ENCODE peak calls at places on chromosome 19, in six cellular contexts. F is adrenal gland, B is DND-41, U is GM23248, V is fibroblast of mammary gland, S is psoas muscle. A is an unnamed sample.

GRCh38 chr19:32652893-32653625 is 21.9 kb downstream of the ANKRD27 start:
- DNase-seq in F (peak; percentile 85), B (no peak), U (no peak), V (peak; percentile 61), S (peak; percentile 50), A (no peak)

GRCh38 chr19:41570639-41571112 is 5.3 kb upstream of the CEACAM21 start:
- DNase-seq in F (peak; percentile 81), B (peak; percentile 79), U (peak; percentile 85), V (peak; percentile 62), S (peak; percentile 77), A (peak; percentile 67)

GRCh38 chr19:6041071-6041470 is 63.1 kb upstream of the RANBP3 start:
- DNase-seq in F (no peak), B (no peak), U (no peak), V (no peak), S (no peak), A (no peak)

GRCh38 chr19:41699968-41700323 is 8.5 kb upstream of the CEACAM5 start:
- DNase-seq in F (no peak), B (no peak), U (no peak), V (no peak), S (no peak), A (no peak)

GRCh38 chr19:21328402-21328801 is 808 bp downstream of the ZNF708 start:
- DNase-seq in F (no peak), B (no peak), U (no peak), V (no peak), S (no peak), A (peak; percentile 8)

GRCh38 chr19:50820549-50821247 is 2.9 kb downstream of the KLK1 start:
- DNase-seq in F (no peak), B (peak; percentile 17), U (no peak), V (no peak), S (no peak), A (no peak)

GRCh38 chr19:51546650-51547396 is 15.4 kb upstream of the SIGLEC6 start:
- DNase-seq in F (no peak), B (no peak), U (peak; percentile 20), V (no peak), S (no peak), A (peak; percentile 95)

GRCh38 chr19:54096642-54097106 is 3.9 kb downstream of the OSCAR start:
- DNase-seq in F (no peak), B (no peak), U (peak; percentile 66), V (peak; percentile 57), S (no peak), A (peak; percentile 35)

GRCh38 chr19:54928299-54928698 is 19.0 kb downstream of the NLRP7 start:
- DNase-seq in F (no peak), B (no peak), U (peak; percentile 12), V (peak; percentile 6), S (no peak), A (no peak)

GRCh38 chr19:15859187-15859586 is 38.7 kb downstream of the CYP4F2 start:
- DNase-seq in F (no peak), B (no peak), U (no peak), V (no peak), S (no peak), A (no peak)

GRCh38 chr19:41192574-41193419 is at the start of gene CYP2S1:
- DNase-seq in F (no peak), B (no peak), U (peak; percentile 20), V (no peak), S (no peak), A (no peak)

GRCh38 chr19:5186293-5187050 is 154.1 kb downstream of the PTPRS start:
- DNase-seq in F (no peak), B (no peak), U (peak; percentile 94), V (peak; percentile 88), S (peak; percentile 37), A (no peak)

GRCh38 chr19:55600336-55601028 is 394 bp downstream of the ZNF524 start:
- DNase-seq in F (no peak), B (peak; percentile 94), U (peak; percentile 65), V (no peak), S (no peak), A (peak; percentile 89)

GRCh38 chr19:6769006-6769637 is 1.9 kb upstream of the SH2D3A start:
- DNase-seq in F (no peak), B (no peak), U (peak; percentile 37), V (peak; percentile 20), S (no peak), A (no peak)

GRCh38 chr19:33376423-33376822 is 2.9 kb downstream of the CEBPG start:
- DNase-seq in F (peak; percentile 76), B (no peak), U (peak; percentile 94), V (peak; percentile 96), S (peak; percentile 88), A (no peak)

GRCh38 chr19:19618384-19619051 is at the start of gene PBX4:
- DNase-seq in F (peak; percentile 78), B (peak; percentile 99), U (peak; percentile 95), V (peak; percentile 82), S (peak; percentile 87), A (peak; percentile 93)
- H3K4me3 ChIP-seq in F (no peak within 1 kb of the TSS), B (peak within 1 kb of the TSS; percentile 86), U (peak within 1 kb of the TSS; percentile 66), V (peak within 1 kb of the TSS; percentile 41), S (peak within 1 kb of the TSS; percentile 44), A (peak within 1 kb of the TSS; percentile 83)

DNA sequence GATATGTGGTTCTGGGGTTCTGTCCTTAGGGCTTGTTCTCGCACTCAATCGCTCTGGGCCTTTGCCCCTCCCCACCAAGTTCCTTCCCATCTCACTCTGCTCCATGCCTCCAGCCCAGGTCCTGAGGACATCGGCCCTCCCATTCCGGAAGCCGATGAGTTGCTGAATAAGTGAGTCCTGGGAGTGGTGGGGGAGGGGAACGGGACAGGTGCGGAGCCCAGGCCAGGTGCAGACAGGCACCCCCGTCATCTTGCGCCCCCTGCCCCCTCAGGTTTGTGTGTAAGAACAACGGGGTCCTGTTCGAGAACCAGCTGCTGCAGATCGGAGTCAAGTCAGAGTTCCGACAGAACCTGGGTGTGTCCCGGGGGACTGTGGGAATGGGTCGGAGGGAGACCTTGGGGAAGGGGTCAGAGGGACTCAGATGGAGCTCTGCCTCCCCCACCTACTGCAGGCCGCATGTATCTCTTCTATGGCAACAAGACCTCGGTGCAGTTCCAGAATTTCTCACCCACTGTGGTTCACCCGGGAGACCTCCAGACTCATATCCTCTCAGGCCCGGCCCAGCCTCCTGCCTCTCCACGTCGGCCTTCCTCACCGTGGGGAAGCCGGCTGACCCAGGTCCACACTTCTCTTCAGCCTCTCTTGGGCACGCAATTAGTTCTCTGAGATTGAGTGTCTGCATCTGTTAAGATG is 10.1 kb downstream of the FUZ start:
- DNase-seq in F (peak; percentile 69), B (no peak), U (no peak), V (no peak), S (no peak), A (no peak)
- H3K4me3 ChIP-seq in F (peak overlapping the region; percentile 3), B (no peak overlapping the region), U (no peak overlapping the region), V (no peak overlapping the region), S (peak overlapping the region; percentile 38), A (no peak overlapping the region)

DNA sequence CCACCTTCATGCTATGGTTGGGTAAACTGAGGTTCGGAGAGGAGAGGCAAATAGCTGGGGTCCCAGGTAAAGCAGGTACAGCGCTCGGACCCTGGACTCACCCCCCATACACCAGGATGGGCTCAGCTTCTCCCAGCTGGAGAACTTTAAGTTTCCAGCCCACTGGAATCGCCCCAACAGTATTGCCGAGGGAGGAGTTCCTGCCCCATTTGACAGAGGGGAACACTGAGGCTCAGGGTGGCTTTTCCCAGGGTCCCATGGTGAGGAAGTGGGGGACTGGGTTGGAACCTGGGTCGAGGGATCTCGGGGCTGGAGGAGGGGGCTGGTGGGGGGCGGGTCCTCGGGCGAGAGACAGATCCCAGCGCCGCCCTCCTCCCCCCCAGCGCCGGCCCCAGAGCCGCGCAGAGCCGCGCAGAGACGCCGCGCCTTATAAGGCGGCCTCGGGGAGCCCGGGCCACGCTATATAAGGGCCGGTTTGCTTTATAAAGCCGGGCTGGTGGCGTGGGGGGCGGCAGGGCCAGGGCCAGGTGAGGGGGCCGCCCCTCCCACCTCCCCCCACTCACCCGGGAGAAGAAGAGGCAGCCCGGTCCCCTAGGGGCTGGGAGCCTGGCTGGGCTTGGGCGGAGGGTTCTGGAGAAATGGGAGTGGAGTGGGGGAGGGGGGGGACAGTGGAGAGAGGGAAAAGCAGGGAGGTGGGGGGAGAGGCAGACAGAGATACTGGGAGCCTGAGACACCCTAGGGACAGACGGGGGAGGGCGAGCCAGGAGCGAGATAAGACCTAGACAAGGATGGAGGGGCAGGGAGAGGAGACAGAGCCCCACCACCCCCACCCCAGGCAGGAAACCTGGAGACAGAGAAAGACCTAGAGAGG is 1.1 kb downstream of the CNN1 start:
- DNase-seq in F (no peak), B (no peak), U (peak; percentile 58), V (no peak), S (no peak), A (no peak)
- H3K4me3 ChIP-seq in F (no peak overlapping the region), B (no peak overlapping the region), U (peak overlapping the region; percentile 65), V (no peak overlapping the region), S (peak overlapping the region; percentile 47), A (no peak overlapping the region)

GRCh38 chr19:3129112-3129511 is 6.7 kb upstream of the GNA15 start:
- DNase-seq in F (no peak), B (no peak), U (peak; percentile 75), V (peak; percentile 78), S (no peak), A (peak; percentile 54)

GRCh38 chr19:3135961-3136683 is at the start of gene GNA15:
- DNase-seq in F (no peak), B (peak; percentile 85), U (no peak), V (no peak), S (no peak), A (peak; percentile 61)

GRCh38 chr19:3133793-3134116 is 2.1 kb upstream of the GNA15 start:
- DNase-seq in F (no peak), B (no peak), U (no peak), V (no peak), S (no peak), A (no peak)

GRCh38 chr19:3132971-3133792 is 2.7 kb upstream of the GNA15 start:
- DNase-seq in F (peak; percentile 53), B (peak; percentile 97), U (peak; percentile 78), V (no peak), S (no peak), A (peak; percentile 95)

DNA sequence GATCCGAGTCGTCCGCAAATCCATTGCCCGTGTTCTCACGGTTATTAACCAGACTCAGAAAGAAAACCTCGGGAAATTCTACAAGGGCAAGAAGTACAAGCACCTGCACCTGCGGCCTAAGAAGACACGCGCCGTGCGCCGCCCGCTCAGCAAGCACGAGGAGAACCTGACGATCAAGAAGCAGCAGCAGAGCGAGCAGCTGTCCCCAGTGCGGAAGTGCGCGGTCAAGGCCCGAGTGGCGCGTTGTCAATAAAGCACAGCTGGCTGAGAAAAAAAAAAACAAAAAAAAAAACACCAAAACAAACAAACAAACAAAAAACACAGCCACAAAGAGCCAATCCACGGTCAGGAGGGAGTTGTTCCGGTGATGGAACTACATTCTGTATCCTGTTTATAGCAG is 4.7 kb upstream of the GNA15 start:
- DNase-seq in F (no peak), B (no peak), U (no peak), V (no peak), S (no peak), A (peak; percentile 86)
- H3K4me3 ChIP-seq in F (no peak overlapping the region), B (no peak overlapping the region), U (no peak overlapping the region), V (no peak overlapping the region), S (no peak overlapping the region), A (no peak overlapping the region)

GRCh38 chr19:9456018-9456689 is 20.8 kb upstream of the ZNF266 start:
- DNase-seq in F (no peak), B (peak; percentile 17), U (no peak), V (no peak), S (no peak), A (peak; percentile 25)
- H3K4me3 ChIP-seq in F (no peak overlapping the region), B (peak overlapping the region; percentile 80), U (no peak overlapping the region), V (no peak overlapping the region), S (no peak overlapping the region), A (peak overlapping the region; percentile 28)

GRCh38 chr19:30557927-30558557 is 185.9 kb downstream of the ZNF536 start:
- DNase-seq in F (no peak), B (no peak), U (no peak), V (no peak), S (no peak), A (no peak)
- H3K4me3 ChIP-seq in F (no peak overlapping the region), B (no peak overlapping the region), U (no peak overlapping the region), V (no peak overlapping the region), S (no peak overlapping the region), A (no peak overlapping the region)